ENCODE peak calls at places on chromosomes 3 and 15, in seven cellular contexts. One of them, this sample, is unnamed.

GRCh38 chr3:183385698-183386590 is 42.5 kb downstream of the MCF2L2 start:
- DNase-seq in lower lobe of right lung: no peak
- DNase-seq in foreskin keratinocyte: no peak
- DNase-seq in endothelial cell of umbilical vein: peak; percentile 76
- DNase-seq in stomach: peak; percentile 64
- DNase-seq in body of pancreas: peak; percentile 69
- DNase-seq in transverse colon: peak; percentile 61
- DNase-seq in this sample: peak; percentile 75

GRCh38 chr15:23642413-23643044 is 5.1 kb downstream of the MAGEL2 start:
- DNase-seq in endothelial cell of umbilical vein: peak; percentile 37
- DNase-seq in lower lobe of right lung: peak; percentile 57
- DNase-seq in stomach: peak; percentile 56
- DNase-seq in foreskin keratinocyte: no peak
- DNase-seq in transverse colon: peak; percentile 61
- DNase-seq in body of pancreas: peak; percentile 66
- DNase-seq in this sample: peak; percentile 50

GRCh38 chr3:124965413-124965812 is 30.9 kb upstream of the MUC13 start:
- DNase-seq in foreskin keratinocyte: no peak
- DNase-seq in transverse colon: no peak
- DNase-seq in endothelial cell of umbilical vein: peak; percentile 24
- DNase-seq in lower lobe of right lung: no peak
- DNase-seq in body of pancreas: no peak
- DNase-seq in stomach: no peak
- DNase-seq in this sample: no peak

GRCh38 chr15:64634020-64634419 is 141.4 kb downstream of the RBPMS2 start:
- DNase-seq in foreskin keratinocyte: no peak
- DNase-seq in transverse colon: peak; percentile 24
- DNase-seq in endothelial cell of umbilical vein: peak; percentile 24
- DNase-seq in body of pancreas: no peak
- DNase-seq in stomach: no peak
- DNase-seq in lower lobe of right lung: no peak
- DNase-seq in this sample: no peak

GRCh38 chr3:123803521-123803920 is 80.6 kb downstream of the MYLK start:
- DNase-seq in body of pancreas: no peak
- DNase-seq in transverse colon: peak; percentile 34
- DNase-seq in lower lobe of right lung: no peak
- DNase-seq in endothelial cell of umbilical vein: no peak
- DNase-seq in stomach: no peak
- DNase-seq in foreskin keratinocyte: no peak
- DNase-seq in this sample: no peak

GRCh38 chr15:58472821-58473581 is 41.2 kb downstream of the LIPC start:
- DNase-seq in transverse colon: no peak
- DNase-seq in lower lobe of right lung: no peak
- DNase-seq in foreskin keratinocyte: peak; percentile 89
- DNase-seq in endothelial cell of umbilical vein: peak; percentile 59
- DNase-seq in body of pancreas: no peak
- DNase-seq in stomach: no peak
- DNase-seq in this sample: peak; percentile 14

GRCh38 chr3:10205461-10206165 is 40.9 kb downstream of the IRAK2 start:
- DNase-seq in body of pancreas: no peak
- DNase-seq in lower lobe of right lung: no peak
- DNase-seq in stomach: peak; percentile 54
- DNase-seq in transverse colon: no peak
- DNase-seq in foreskin keratinocyte: peak; percentile 80
- DNase-seq in endothelial cell of umbilical vein: peak; percentile 93
- DNase-seq in this sample: peak; percentile 86

GRCh38 chr3:149247025-149247710 is 25.5 kb upstream of the CP start:
- DNase-seq in stomach: no peak
- DNase-seq in body of pancreas: no peak
- DNase-seq in lower lobe of right lung: no peak
- DNase-seq in transverse colon: no peak
- DNase-seq in foreskin keratinocyte: no peak
- DNase-seq in endothelial cell of umbilical vein: peak; percentile 55
- DNase-seq in this sample: no peak

GRCh38 chr3:186825294-186825821 is 17.2 kb upstream of the ADIPOQ start:
- DNase-seq in transverse colon: no peak
- DNase-seq in foreskin keratinocyte: no peak
- DNase-seq in stomach: no peak
- DNase-seq in lower lobe of right lung: peak; percentile 50
- DNase-seq in endothelial cell of umbilical vein: no peak
- DNase-seq in body of pancreas: no peak
- DNase-seq in this sample: no peak

GRCh38 chr3:38029400-38030125 is at the start of gene PLCD1:
- DNase-seq in endothelial cell of umbilical vein: peak; percentile 43
- DNase-seq in foreskin keratinocyte: no peak
- DNase-seq in lower lobe of right lung: peak; percentile 85
- DNase-seq in transverse colon: peak; percentile 79
- DNase-seq in body of pancreas: peak; percentile 52
- DNase-seq in stomach: peak; percentile 71
- DNase-seq in this sample: no peak

GRCh38 chr3:108408883-108409612 is 101.3 kb downstream of the MYH15 start:
- DNase-seq in endothelial cell of umbilical vein: no peak
- DNase-seq in foreskin keratinocyte: no peak
- DNase-seq in stomach: no peak
- DNase-seq in body of pancreas: no peak
- DNase-seq in transverse colon: peak; percentile 83
- DNase-seq in lower lobe of right lung: peak; percentile 59
- DNase-seq in this sample: no peak

GRCh38 chr15:83446417-83446816 is 724 bp upstream of the SH3GL3 start:
- DNase-seq in stomach: no peak
- DNase-seq in foreskin keratinocyte: no peak
- DNase-seq in endothelial cell of umbilical vein: no peak
- DNase-seq in body of pancreas: no peak
- DNase-seq in lower lobe of right lung: no peak
- DNase-seq in transverse colon: no peak
- DNase-seq in this sample: no peak

GRCh38 chr15:56772868-56773639 is 39.7 kb upstream of the ZNF280D start:
- DNase-seq in endothelial cell of umbilical vein: no peak
- DNase-seq in stomach: no peak
- DNase-seq in lower lobe of right lung: no peak
- DNase-seq in body of pancreas: no peak
- DNase-seq in transverse colon: no peak
- DNase-seq in foreskin keratinocyte: no peak
- DNase-seq in this sample: no peak

GRCh38 chr15:22974745-22975144 is 5.4 kb downstream of the CYFIP1 start:
- DNase-seq in body of pancreas: no peak
- DNase-seq in endothelial cell of umbilical vein: no peak
- DNase-seq in lower lobe of right lung: no peak
- DNase-seq in foreskin keratinocyte: no peak
- DNase-seq in stomach: no peak
- DNase-seq in transverse colon: no peak
- DNase-seq in this sample: no peak

GRCh38 chr3:4491873-4492239 is 1.3 kb upstream of the ITPR1 start:
- DNase-seq in stomach: no peak
- DNase-seq in transverse colon: no peak
- DNase-seq in foreskin keratinocyte: no peak
- DNase-seq in lower lobe of right lung: no peak
- DNase-seq in endothelial cell of umbilical vein: no peak
- DNase-seq in body of pancreas: no peak
- DNase-seq in this sample: no peak

GRCh38 chr15:79643393-79643792 is 211.3 kb downstream of the MINAR1 start:
- DNase-seq in body of pancreas: no peak
- DNase-seq in lower lobe of right lung: no peak
- DNase-seq in endothelial cell of umbilical vein: no peak
- DNase-seq in stomach: no peak
- DNase-seq in foreskin keratinocyte: no peak
- DNase-seq in transverse colon: no peak
- DNase-seq in this sample: no peak

GRCh38 chr3:138862924-138863775 is 28.4 kb upstream of the PIK3CB start:
- DNase-seq in endothelial cell of umbilical vein: peak; percentile 70
- DNase-seq in transverse colon: peak; percentile 74
- DNase-seq in body of pancreas: peak; percentile 75
- DNase-seq in stomach: peak; percentile 51
- DNase-seq in foreskin keratinocyte: peak; percentile 76
- DNase-seq in lower lobe of right lung: no peak
- DNase-seq in this sample: peak; percentile 97

GRCh38 chr3:52216585-52217408 is 8.6 kb downstream of the TLR9 start:
- DNase-seq in transverse colon: peak; percentile 89
- DNase-seq in body of pancreas: peak; percentile 91
- DNase-seq in stomach: peak; percentile 97
- DNase-seq in lower lobe of right lung: peak; percentile 81
- DNase-seq in foreskin keratinocyte: peak; percentile 96
- DNase-seq in endothelial cell of umbilical vein: peak; percentile 96
- DNase-seq in this sample: peak; percentile 98

GRCh38 chr3:109718822-109719221 is 381.5 kb upstream of the DPPA4 start:
- DNase-seq in body of pancreas: no peak
- DNase-seq in lower lobe of right lung: no peak
- DNase-seq in stomach: no peak
- DNase-seq in transverse colon: no peak
- DNase-seq in foreskin keratinocyte: no peak
- DNase-seq in endothelial cell of umbilical vein: no peak
- DNase-seq in this sample: no peak

GRCh38 chr3:111539351-111540331 is 2.4 kb upstream of the CD96 start:
- DNase-seq in body of pancreas: peak; percentile 44
- DNase-seq in stomach: peak; percentile 71
- DNase-seq in foreskin keratinocyte: no peak
- DNase-seq in lower lobe of right lung: peak; percentile 69
- DNase-seq in transverse colon: peak; percentile 63
- DNase-seq in endothelial cell of umbilical vein: no peak
- DNase-seq in this sample: peak; percentile 65

GRCh38 chr15:78162038-78162437 is 12.9 kb downstream of the IDH3A start:
- DNase-seq in transverse colon: no peak
- DNase-seq in foreskin keratinocyte: no peak
- DNase-seq in endothelial cell of umbilical vein: no peak
- DNase-seq in body of pancreas: no peak
- DNase-seq in lower lobe of right lung: no peak
- DNase-seq in stomach: no peak
- DNase-seq in this sample: no peak

GRCh38 chr15:80693682-80694623 is 1.2 kb upstream of the ABHD17C start:
- DNase-seq in foreskin keratinocyte: no peak
- DNase-seq in stomach: peak; percentile 44
- DNase-seq in endothelial cell of umbilical vein: peak; percentile 51
- DNase-seq in body of pancreas: peak; percentile 16
- DNase-seq in transverse colon: no peak
- DNase-seq in lower lobe of right lung: no peak
- DNase-seq in this sample: no peak

GRCh38 chr3:170438836-170439235 is 20.2 kb downstream of the CLDN11 start:
- DNase-seq in endothelial cell of umbilical vein: no peak
- DNase-seq in foreskin keratinocyte: no peak
- DNase-seq in transverse colon: no peak
- DNase-seq in body of pancreas: no peak
- DNase-seq in stomach: no peak
- DNase-seq in lower lobe of right lung: no peak
- DNase-seq in this sample: no peak

GRCh38 chr15:39230917-39231285 is 350.0 kb upstream of the THBS1 start:
- DNase-seq in body of pancreas: no peak
- DNase-seq in stomach: no peak
- DNase-seq in lower lobe of right lung: no peak
- DNase-seq in transverse colon: no peak
- DNase-seq in endothelial cell of umbilical vein: no peak
- DNase-seq in foreskin keratinocyte: no peak
- DNase-seq in this sample: no peak
- H3K27ac ChIP-seq in body of pancreas: no peak overlapping the region
- H3K27ac ChIP-seq in stomach: no peak overlapping the region
- H3K27ac ChIP-seq in lower lobe of right lung: no peak overlapping the region
- H3K27ac ChIP-seq in transverse colon: peak overlapping the region; percentile 7
- H3K27ac ChIP-seq in endothelial cell of umbilical vein: peak overlapping the region; percentile 93
- H3K27ac ChIP-seq in foreskin keratinocyte: peak overlapping the region; percentile 15
- H3K27ac ChIP-seq in this sample: no peak overlapping the region

DNA sequence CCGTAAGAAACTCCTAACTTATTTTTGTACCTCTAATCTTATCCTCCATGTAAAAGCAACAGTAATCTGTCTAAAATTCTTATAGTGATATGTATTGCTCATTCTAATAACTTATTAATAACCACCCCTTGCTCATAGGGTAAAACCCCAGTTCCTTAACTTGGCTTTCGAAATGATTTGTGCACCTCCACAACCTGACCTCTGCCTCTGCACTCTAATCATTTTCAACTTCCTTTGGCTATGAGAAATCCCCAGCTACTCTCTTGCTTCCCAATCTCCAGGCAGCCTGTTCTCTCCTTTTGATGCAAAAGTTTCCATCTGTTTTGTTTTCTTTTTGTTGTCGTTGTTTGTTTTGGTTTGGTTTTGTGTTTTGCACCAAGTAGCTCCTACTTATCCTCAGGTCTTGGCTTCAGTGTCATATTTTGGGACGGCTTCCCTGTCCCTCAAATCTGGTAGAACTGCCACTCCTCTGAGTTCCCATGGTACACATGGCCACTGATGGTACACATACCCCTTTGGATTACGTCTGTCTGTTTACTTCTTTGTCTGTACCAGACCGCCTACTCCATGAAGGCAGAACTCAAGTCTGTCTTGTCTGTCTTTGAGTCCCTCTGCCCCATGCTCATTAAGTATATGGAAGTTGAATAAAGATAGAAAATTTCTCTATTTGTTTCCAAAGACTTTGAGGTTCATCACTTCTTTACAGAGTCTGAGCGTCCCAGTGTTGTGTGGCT is 105.6 kb upstream of the TGFBR2 start:
- DNase-seq in endothelial cell of umbilical vein: no peak
- DNase-seq in stomach: no peak
- DNase-seq in transverse colon: no peak
- DNase-seq in foreskin keratinocyte: no peak
- DNase-seq in lower lobe of right lung: no peak
- DNase-seq in body of pancreas: no peak
- DNase-seq in this sample: no peak
- H3K27ac ChIP-seq in endothelial cell of umbilical vein: no peak overlapping the region
- H3K27ac ChIP-seq in stomach: no peak overlapping the region
- H3K27ac ChIP-seq in transverse colon: no peak overlapping the region
- H3K27ac ChIP-seq in foreskin keratinocyte: peak overlapping the region; percentile 48
- H3K27ac ChIP-seq in lower lobe of right lung: no peak overlapping the region
- H3K27ac ChIP-seq in body of pancreas: no peak overlapping the region
- H3K27ac ChIP-seq in this sample: no peak overlapping the region

DNA sequence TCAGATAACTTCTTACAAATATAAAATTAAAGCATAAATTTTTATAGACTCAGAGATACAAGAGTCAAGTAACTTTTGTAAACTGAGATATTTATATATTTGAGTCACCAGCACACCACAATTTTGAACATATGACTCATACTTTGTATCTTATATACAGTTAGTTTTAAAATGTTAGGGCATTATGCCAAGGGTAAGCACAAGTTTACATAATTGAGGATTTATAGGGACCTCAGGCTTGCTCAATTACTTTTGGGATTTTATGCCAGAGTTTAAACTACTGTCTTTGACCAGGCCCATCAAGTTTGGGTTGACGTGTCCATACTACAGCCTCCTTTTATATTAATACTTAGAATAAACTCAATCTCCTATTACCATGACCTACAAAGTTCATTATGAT is 7.4 kb upstream of the FGF7 start:
- DNase-seq in stomach: no peak
- DNase-seq in transverse colon: no peak
- DNase-seq in endothelial cell of umbilical vein: peak; percentile 35
- DNase-seq in body of pancreas: no peak
- DNase-seq in foreskin keratinocyte: peak; percentile 42
- DNase-seq in lower lobe of right lung: no peak
- DNase-seq in this sample: no peak
- H3K27ac ChIP-seq in stomach: no peak overlapping the region
- H3K27ac ChIP-seq in transverse colon: no peak overlapping the region
- H3K27ac ChIP-seq in endothelial cell of umbilical vein: no peak overlapping the region
- H3K27ac ChIP-seq in body of pancreas: no peak overlapping the region
- H3K27ac ChIP-seq in foreskin keratinocyte: no peak overlapping the region
- H3K27ac ChIP-seq in lower lobe of right lung: no peak overlapping the region
- H3K27ac ChIP-seq in this sample: no peak overlapping the region

DNA sequence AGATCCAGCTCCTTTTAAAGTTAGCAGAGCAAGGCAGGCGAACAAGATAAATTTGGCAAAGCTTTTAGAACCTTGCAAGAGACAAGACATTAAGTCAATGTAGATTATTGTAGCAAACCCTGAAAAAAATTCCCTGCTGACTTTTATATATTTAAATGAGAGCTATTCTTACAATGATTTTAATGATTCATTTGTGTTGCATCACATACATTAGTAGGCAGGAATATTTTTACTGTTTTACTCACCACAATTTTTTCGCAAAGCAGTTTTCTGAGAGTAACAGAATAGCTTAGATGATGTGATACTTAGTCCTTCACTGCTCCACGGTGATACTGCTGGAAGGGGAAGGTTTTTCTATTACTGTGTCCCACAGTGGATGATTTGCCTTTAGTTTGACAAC is 43.9 kb upstream of the CLRN1 start:
- DNase-seq in body of pancreas: no peak
- DNase-seq in endothelial cell of umbilical vein: no peak
- DNase-seq in foreskin keratinocyte: no peak
- DNase-seq in stomach: no peak
- DNase-seq in lower lobe of right lung: no peak
- DNase-seq in transverse colon: no peak
- DNase-seq in this sample: no peak
- H3K27ac ChIP-seq in body of pancreas: no peak overlapping the region
- H3K27ac ChIP-seq in endothelial cell of umbilical vein: no peak overlapping the region
- H3K27ac ChIP-seq in foreskin keratinocyte: no peak overlapping the region
- H3K27ac ChIP-seq in stomach: no peak overlapping the region
- H3K27ac ChIP-seq in lower lobe of right lung: no peak overlapping the region
- H3K27ac ChIP-seq in transverse colon: no peak overlapping the region
- H3K27ac ChIP-seq in this sample: no peak overlapping the region

This sample was measured in PC-9.